ENCODE peak calls at places on chromosomes 4 and X, in five cellular contexts. E is hepatocyte, Z is WTC11, C is brain microvascular endothelial cell, L is AG04450. A is an unnamed sample.

GRCh38 chrX:24341795-24342194 is 18.6 kb upstream of the SUPT20HL1 start:
- DNase-seq in E (no peak), C (peak), L (peak), Z (no peak), A (no peak)

GRCh38 chrX:107715331-107716044 is 60.1 kb downstream of the TSC22D3 start:
- DNase-seq in E (no peak), L (no peak), Z (no peak), C (no peak), A (no peak)

GRCh38 chr4:84681488-84682274 is 98.8 kb downstream of the CDS1 start:
- DNase-seq in C (peak), Z (no peak), E (peak), L (peak), A (no peak)

GRCh38 chrX:110125435-110125834 is 122.5 kb downstream of the TMEM164 start:
- DNase-seq in L (no peak), C (no peak), E (peak), Z (peak), A (peak)

GRCh38 chr4:182921608-182922007 is 4.4 kb upstream of the DCTD start:
- DNase-seq in L (no peak), C (no peak), Z (no peak), E (no peak), A (no peak)

GRCh38 chr4:175805863-175806262 is 6.2 kb downstream of the GPM6A start:
- DNase-seq in E (no peak), L (no peak), Z (no peak), C (no peak), A (no peak)

GRCh38 chr4:18957721-18958120 is 936.2 kb upstream of the LCORL start:
- DNase-seq in C (no peak), L (no peak), E (no peak), Z (no peak), A (no peak)

GRCh38 chrX:123603516-123603915 is 129.3 kb downstream of the THOC2 start:
- DNase-seq in E (no peak), C (no peak), Z (no peak), L (no peak), A (no peak)

GRCh38 chrX:119887721-119888425 is 7.8 kb upstream of the AKAP14 start:
- DNase-seq in Z (peak), L (no peak), C (peak), E (peak), A (peak)

GRCh38 chr4:152939655-152940054 is 3.5 kb downstream of the FHDC1 start:
- DNase-seq in L (no peak), Z (no peak), E (no peak), C (no peak), A (no peak)

GRCh38 chr4:100288167-100288566 is 97.9 kb upstream of the DDIT4L start:
- DNase-seq in L (no peak), Z (no peak), E (no peak), C (peak), A (no peak)

GRCh38 chr4:8727131-8727530 is 134.6 kb downstream of the CPZ start:
- DNase-seq in Z (no peak), C (no peak), E (no peak), L (no peak), A (no peak)

GRCh38 chr4:39255266-39255665 is 72.9 kb downstream of the WDR19 start:
- DNase-seq in L (no peak), C (peak), Z (no peak), E (no peak), A (no peak)

GRCh38 chrX:16807976-16808542 is 21.8 kb downstream of the TXLNG start:
- DNase-seq in C (peak), L (peak), E (peak), Z (no peak), A (peak)

GRCh38 chr4:88320780-88321373 is 36.5 kb upstream of the PPM1K start:
- DNase-seq in C (peak), E (no peak), Z (no peak), L (no peak), A (no peak)

GRCh38 chr4:158316264-158316663 is 106.0 kb downstream of the TMEM144 start:
- DNase-seq in E (no peak), Z (no peak), L (no peak), C (no peak), A (no peak)
- TF ChIP-seq CTCF in E (no peak), Z (no peak), L (no peak), C (no peak), A (no peak)

GRCh38 chr4:13541720-13542576 is 2.4 kb downstream of the NKX3-2 start:
- DNase-seq in Z (peak), L (no peak), C (no peak), E (peak), A (no peak)
- TF ChIP-seq CTCF in Z (no peak), L (no peak), C (peak), E (peak), A (peak)

GRCh38 chr4:25146076-25146475 is 14.2 kb downstream of the SEPSECS start:
- DNase-seq in E (no peak), Z (no peak), L (no peak), C (no peak), A (no peak)

GRCh38 chr4:25142468-25142867 is 17.8 kb downstream of the SEPSECS start:
- DNase-seq in E (no peak), Z (no peak), C (no peak), L (no peak), A (no peak)

GRCh38 chr4:25141592-25141991 is 18.7 kb downstream of the SEPSECS start:
- DNase-seq in E (no peak), Z (no peak), C (no peak), L (no peak), A (no peak)

GRCh38 chr4:25144870-25145481 is 15.3 kb downstream of the SEPSECS start:
- DNase-seq in E (peak), L (no peak), C (peak), Z (no peak), A (no peak)
- TF ChIP-seq CTCF in E (peak), L (peak), C (peak), Z (no peak), A (no peak)

GRCh38 chr4:42302348-42302747 is 94.9 kb upstream of the SHISA3 start:
- DNase-seq in C (peak), Z (peak), E (peak), L (no peak), A (peak)
- TF ChIP-seq CTCF in C (peak), Z (no peak), E (peak), L (peak), A (no peak)

DNA sequence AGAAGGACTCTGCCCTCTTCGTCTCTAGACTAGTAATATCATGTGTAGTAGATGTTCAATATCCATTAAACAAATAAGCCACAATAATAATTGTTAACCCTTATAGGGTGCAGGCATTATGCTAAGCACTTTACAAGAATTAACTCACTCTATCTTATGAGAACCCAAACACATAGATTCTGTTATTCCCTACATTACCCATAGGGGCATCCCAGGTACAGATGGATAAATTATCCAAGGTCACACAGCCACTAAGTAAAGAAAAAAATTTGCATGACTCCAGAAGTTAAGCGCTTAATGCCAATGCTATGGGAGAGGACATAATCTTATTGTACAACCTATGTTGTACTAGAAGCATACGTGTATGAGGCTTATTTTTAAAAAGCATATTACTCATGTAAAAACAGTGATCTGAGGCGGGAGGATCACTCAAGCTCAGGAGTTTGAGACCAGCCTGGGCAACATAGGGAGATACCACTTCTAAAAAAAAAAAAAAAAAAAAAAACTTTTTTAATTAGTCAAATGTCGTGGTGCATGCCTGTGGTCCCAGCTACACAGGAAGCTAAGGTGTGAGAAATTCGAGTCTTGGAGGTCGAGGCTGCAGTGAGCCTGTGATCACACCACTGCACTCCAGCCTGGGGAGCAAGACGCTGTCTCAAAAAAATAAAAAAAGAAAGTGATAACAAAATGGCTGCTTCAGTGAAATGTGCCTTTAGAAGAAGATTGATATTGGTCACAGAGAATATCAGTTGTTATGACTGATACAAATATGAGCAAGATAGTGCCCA is 13.6 kb downstream of the LDB2 start:
- DNase-seq in E (no peak), L (no peak), Z (no peak), C (no peak), A (no peak)
- TF ChIP-seq CTCF in E (no peak), L (peak), Z (peak), C (no peak), A (no peak)

A was measured in Calu3.